ENCODE peak calls at places on chromosomes 5 and 9, in four cellular contexts. G is hepatocyte, B is A549, O is tibial artery. M is an unnamed sample. For H3K9me3 and H3K4me1, the result is how much of the 10 kb centered on the place peaks cover.

GRCh38 chr9:79166005-79166404 is 405.8 kb upstream of the TLE4 start:
- DNase-seq in G (peak), B (peak), O (no peak), M (no peak)

GRCh38 chr5:36958612-36959011 is 82.0 kb downstream of the NIPBL start:
- DNase-seq in G (no peak), B (no peak), O (no peak), M (no peak)

GRCh38 chr5:15695171-15695676 is 195.2 kb downstream of the FBXL7 start:
- DNase-seq in G (peak), B (no peak), O (no peak), M (no peak)

GRCh38 chr5:171431251-171431777 is 11.9 kb downstream of the FGF18 start:
- DNase-seq in G (no peak), B (no peak), O (peak), M (no peak)

GRCh38 chr9:81564632-81565031 is 124.7 kb downstream of the TLE1 start:
- DNase-seq in G (no peak), B (no peak), O (no peak), M (no peak)

GRCh38 chr5:88770290-88771257 is 112.4 kb downstream of the MEF2C start:
- DNase-seq in G (no peak), B (no peak), O (no peak), M (no peak)

GRCh38 chr9:33147770-33148169 is 19.4 kb downstream of the B4GALT1 start:
- DNase-seq in G (no peak), B (no peak), O (no peak), M (no peak)

GRCh38 chr9:120212153-120212852 is 367.7 kb downstream of the CDK5RAP2 start:
- DNase-seq in G (no peak), B (no peak), O (no peak), M (no peak)

GRCh38 chr5:175728885-175729828 is 71.3 kb downstream of the HRH2 start:
- DNase-seq in G (peak), B (no peak), O (no peak), M (no peak)

GRCh38 chr5:123549256-123549904 is 37.4 kb downstream of the CSNK1G3 start:
- DNase-seq in G (no peak), B (no peak), O (no peak), M (no peak)

GRCh38 chr5:80059354-80059980 is 24.3 kb downstream of the THBS4 start:
- DNase-seq in G (no peak), B (no peak), O (no peak), M (no peak)

GRCh38 chr9:90539266-90539665 is 103.4 kb downstream of the DIRAS2 start:
- DNase-seq in G (no peak), B (no peak), O (no peak), M (no peak)

GRCh38 chr9:123400926-123401503 is 45.0 kb downstream of the CRB2 start:
- DNase-seq in G (no peak), B (no peak), O (peak), M (no peak)

GRCh38 chr9:108386859-108387384 is 468.9 kb downstream of the ACTL7B start:
- DNase-seq in G (no peak), B (no peak), O (no peak), M (no peak)

GRCh38 chr9:103789686-103790085 is 304.4 kb upstream of the SMC2 start:
- DNase-seq in G (peak), B (peak), O (no peak), M (no peak)

GRCh38 chr9:114930063-114930812 is at the start of gene TNFSF8:
- DNase-seq in G (no peak), B (no peak), O (no peak), M (no peak)

GRCh38 chr9:131008909-131009618 is at the start of gene LAMC3:
- DNase-seq in G (peak), B (peak), O (no peak), M (no peak)

GRCh38 chr5:175826980-175827379 is 44.4 kb upstream of the CPLX2 start:
- DNase-seq in G (no peak), B (peak), O (no peak), M (no peak)

GRCh38 chr5:92470770-92471169 is 1087.7 kb upstream of the ARRDC3 start:
- DNase-seq in G (no peak), B (no peak), O (no peak), M (no peak)

GRCh38 chr9:81602887-81603680 is 86.3 kb downstream of the TLE1 start:
- DNase-seq in G (no peak), B (no peak), O (no peak), M (no peak)

GRCh38 chr5:138573949-138574670 is 1.1 kb downstream of the HSPA9 start:
- DNase-seq in G (no peak), B (no peak), O (no peak), M (no peak)

GRCh38 chr5:102778478-102778877 is 23.4 kb downstream of the PAM start:
- DNase-seq in G (no peak), B (no peak), O (no peak), M (no peak)

GRCh38 chr5:140182075-140182709 is 7.2 kb downstream of the CYSTM1 start:
- DNase-seq in G (no peak), B (no peak), O (no peak), M (no peak)

GRCh38 chr5:1536298-1537165 is 12.8 kb upstream of the LPCAT1 start:
- DNase-seq in G (no peak), B (no peak), O (peak), M (no peak)

GRCh38 chr9:33239922-33240321 is at the start of gene SPINK4:
- DNase-seq in G (peak), B (no peak), O (no peak), M (peak)

GRCh38 chr5:181152406-181152805 is 5.0 kb downstream of the OR2V2 start:
- DNase-seq in G (no peak), B (peak), O (no peak), M (no peak)

GRCh38 chr5:170306381-170306790 is 8.8 kb upstream of the LCP2 start:
- DNase-seq in G (peak), B (peak), O (peak), M (peak)

GRCh38 chr9:4829956-4830355 is 37.2 kb downstream of the RCL1 start:
- DNase-seq in G (no peak), B (no peak), O (no peak), M (no peak)

GRCh38 chr9:36765468-36766341 is 193.0 kb downstream of the MELK start:
- DNase-seq in G (peak), B (peak), O (peak), M (peak)

GRCh38 chr5:119289413-119289812 is 66.4 kb upstream of the TNFAIP8 start:
- DNase-seq in G (no peak), B (no peak), O (no peak), M (no peak)

GRCh38 chr9:130321082-130321481 is 55.5 kb downstream of the HMCN2 start:
- DNase-seq in G (no peak), B (no peak), O (no peak), M (no peak)

GRCh38 chr9:112334319-112334828 is 955 bp upstream of the PTBP3 start:
- DNase-seq in G (peak), B (peak), O (no peak), M (no peak)

DNA sequence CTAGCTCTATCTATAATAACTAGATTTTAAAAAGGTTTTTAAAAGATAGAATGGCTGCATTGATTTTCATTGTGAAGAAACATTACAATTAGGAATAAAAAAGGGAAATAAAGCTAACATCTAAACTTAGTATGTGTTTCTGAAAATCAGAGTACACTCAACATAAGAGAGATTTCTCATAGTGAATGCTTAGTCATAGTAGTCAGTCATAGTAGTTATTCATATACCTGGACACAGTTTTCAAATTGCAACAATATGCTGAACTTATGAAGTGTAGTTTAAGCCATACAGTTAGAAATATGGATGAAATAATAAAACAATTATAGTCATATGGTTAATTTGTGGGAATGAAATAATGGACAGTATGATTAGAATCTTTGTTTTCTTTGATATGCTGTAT is 273.0 kb upstream of the CTNND2 start:
- DNase-seq in G (no peak), B (no peak), O (no peak), M (no peak)
- H3K9me3 ChIP-seq in G (under half), B (under half), O (under half), M (under half)

GRCh38 chr5:39193553-39194465 is 25.6 kb downstream of the FYB1 start:
- DNase-seq in G (no peak), B (no peak), O (no peak), M (no peak)

GRCh38 chr5:39190311-39191102 is 28.9 kb downstream of the FYB1 start:
- DNase-seq in G (no peak), B (no peak), O (no peak), M (no peak)

GRCh38 chr5:39191216-39191615 is 28.1 kb downstream of the FYB1 start:
- DNase-seq in G (no peak), B (no peak), O (no peak), M (no peak)

GRCh38 chr5:39194466-39195136 is 24.8 kb downstream of the FYB1 start:
- DNase-seq in G (peak), B (peak), O (no peak), M (no peak)

DNA sequence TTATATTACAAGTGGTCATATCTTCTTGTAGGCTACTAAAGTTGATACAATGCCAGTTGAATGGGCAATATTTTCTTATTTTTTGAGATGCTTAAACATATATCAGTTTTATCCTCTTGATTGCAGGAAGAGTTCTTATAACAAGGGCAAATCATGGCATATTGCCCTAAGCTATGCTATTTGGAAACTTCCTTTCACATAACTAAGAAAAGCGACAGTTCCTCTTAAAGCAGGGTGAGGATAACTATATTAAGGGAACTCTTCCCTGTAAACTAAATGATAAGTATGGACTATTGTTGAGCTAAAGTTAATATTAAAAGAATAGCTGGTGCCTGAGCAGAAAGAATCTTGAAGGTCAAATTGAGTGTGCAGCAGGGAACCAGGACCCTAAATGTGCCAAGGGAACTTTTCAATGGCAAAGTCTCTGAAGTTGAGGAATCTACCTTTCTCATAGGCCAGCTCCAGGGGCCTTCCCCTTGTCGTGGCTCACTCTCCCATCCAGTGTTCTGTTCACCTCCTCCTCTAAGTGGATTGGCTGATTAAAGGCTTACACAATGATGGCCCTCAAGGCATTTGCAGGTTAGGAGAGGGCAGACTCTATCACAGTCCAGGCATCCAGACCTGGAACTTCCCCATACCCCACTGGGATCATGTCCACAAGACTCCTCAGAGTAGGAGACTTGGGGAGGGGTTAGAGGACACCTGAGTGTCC is 26.8 kb downstream of the FYB1 start:
- DNase-seq in G (no peak), B (no peak), O (no peak), M (no peak)
- H3K4me1 ChIP-seq in G (under half), B (half or more), O (under half), M (under half)

GRCh38 chr9:40926404-40927259 is 201.8 kb downstream of the FOXD4L6 start:
- DNase-seq in G (no peak), B (no peak), O (no peak), M (no peak)
- H3K9me3 ChIP-seq in G (half or more), B (half or more), O (half or more), M (half or more)

DNA sequence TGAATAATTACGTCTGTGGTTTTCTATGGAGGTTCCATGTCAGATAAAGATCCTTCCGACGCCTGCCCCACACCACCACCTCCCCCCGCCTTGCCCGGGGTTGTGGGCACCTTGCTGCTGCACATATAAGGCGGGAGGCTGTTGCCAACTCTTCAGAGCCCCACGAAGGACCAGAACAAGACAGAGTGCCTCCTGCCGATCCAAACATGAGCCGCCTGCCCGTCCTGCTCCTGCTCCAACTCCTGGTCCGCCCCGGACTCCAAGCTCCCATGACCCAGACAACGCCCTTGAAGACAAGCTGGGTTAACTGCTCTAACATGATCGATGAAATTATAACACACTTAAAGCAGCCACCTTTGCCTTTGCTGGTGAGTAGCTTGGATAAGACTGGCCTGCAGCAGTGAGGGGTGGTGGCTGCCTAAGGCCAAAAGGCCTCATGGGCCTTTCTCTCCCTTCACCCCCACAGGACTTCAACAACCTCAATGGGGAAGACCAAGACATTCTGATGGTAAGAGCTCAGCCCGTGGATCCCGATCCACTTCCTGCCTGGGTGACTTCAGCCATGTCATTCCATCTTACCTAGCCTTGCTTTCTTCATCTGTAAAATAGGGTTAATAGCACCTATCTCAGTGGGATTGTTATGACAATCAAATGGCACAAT is at the start of gene IL3:
- DNase-seq in G (no peak), B (no peak), O (peak), M (peak)
- H3K4me1 ChIP-seq in G (under half), B (under half), O (under half), M (under half)

GRCh38 chr5:19018822-19019221 is 969.2 kb downstream of the CDH18 start:
- DNase-seq in G (no peak), B (no peak), O (no peak), M (no peak)
- H3K9me3 ChIP-seq in G (under half), B (under half), O (under half), M (under half)

M was measured in left ventricle myocardium inferior.